ENCODE peak calls at places on chromosomes 11 and 22, in nine cellular contexts. L is mucosa of descending colon, U is ovary, G is tibial nerve, H is tibial artery, O is H1, S is GM23338, Q is choroid plexus epithelial cell, K is lung. X is an unnamed sample.

GRCh38 chr11:103091441-103091809 is 535 bp downstream of the DCUN1D5 start:
- DNase-seq in L (peak), U (peak), G (peak), H (no peak), O (no peak), S (peak), Q (peak), K (peak), X (no peak)

GRCh38 chr11:61966673-61967176 is 709 bp downstream of the FTH1 start:
- DNase-seq in L (peak), U (no peak), G (no peak), H (no peak), O (no peak), S (peak), Q (peak), K (no peak), X (no peak)

GRCh38 chr11:75593337-75593915 is 31.4 kb downstream of the SERPINH1 start:
- DNase-seq in L (no peak), U (no peak), G (no peak), H (no peak), O (no peak), S (no peak), Q (no peak), K (no peak), X (no peak)

GRCh38 chr22:42066133-42066761 is 4.4 kb downstream of the NAGA start:
- DNase-seq in L (no peak), U (peak), G (no peak), H (no peak), O (no peak), S (no peak), Q (no peak), K (no peak), X (no peak)

GRCh38 chr11:76151561-76152085 is 54.7 kb downstream of the WNT11 start:
- DNase-seq in L (peak), U (no peak), G (no peak), H (no peak), O (no peak), S (no peak), Q (no peak), K (no peak), X (no peak)

GRCh38 chr11:99535406-99535805 is 514.7 kb downstream of the CNTN5 start:
- DNase-seq in L (no peak), U (no peak), G (no peak), H (no peak), O (no peak), S (no peak), Q (no peak), K (no peak), X (no peak)

GRCh38 chr11:115707180-115707905 is 203.1 kb upstream of the CADM1 start:
- DNase-seq in L (no peak), U (no peak), G (no peak), H (no peak), O (no peak), S (no peak), Q (peak), K (peak), X (no peak)

GRCh38 chr11:111795333-111795985 is 29.3 kb upstream of the PPP2R1B start:
- DNase-seq in L (no peak), U (no peak), G (no peak), H (no peak), O (no peak), S (no peak), Q (peak), K (no peak), X (peak)

DNA sequence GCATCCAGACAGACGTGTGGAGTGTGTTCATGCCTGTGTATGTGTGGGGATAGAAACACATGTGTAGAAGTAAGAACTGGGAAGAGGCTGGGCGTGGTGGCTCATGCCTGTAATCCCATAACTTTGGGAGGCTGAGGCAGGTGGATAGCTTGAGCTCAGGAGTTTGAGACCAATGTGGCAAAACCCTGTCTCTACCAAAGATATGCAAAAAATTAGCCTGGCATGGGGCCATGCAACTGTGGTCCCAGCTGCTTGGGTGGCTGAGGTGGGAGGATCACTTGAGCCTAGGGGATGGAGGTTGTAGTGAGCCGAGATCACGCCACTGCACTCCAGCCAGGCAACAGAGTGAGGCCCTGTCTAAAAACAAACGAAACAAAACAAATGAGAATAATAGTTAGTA is 1166.6 kb downstream of the TBC1D22A start:
- DNase-seq in L (no peak), U (no peak), G (no peak), H (no peak), O (no peak), S (no peak), Q (no peak), K (no peak), X (no peak)
- H3K4me3 ChIP-seq in L (no peak), U (no peak), G (no peak), H (no peak), O (no peak), S (no peak), Q (no peak), K (no peak), X (no peak)

DNA sequence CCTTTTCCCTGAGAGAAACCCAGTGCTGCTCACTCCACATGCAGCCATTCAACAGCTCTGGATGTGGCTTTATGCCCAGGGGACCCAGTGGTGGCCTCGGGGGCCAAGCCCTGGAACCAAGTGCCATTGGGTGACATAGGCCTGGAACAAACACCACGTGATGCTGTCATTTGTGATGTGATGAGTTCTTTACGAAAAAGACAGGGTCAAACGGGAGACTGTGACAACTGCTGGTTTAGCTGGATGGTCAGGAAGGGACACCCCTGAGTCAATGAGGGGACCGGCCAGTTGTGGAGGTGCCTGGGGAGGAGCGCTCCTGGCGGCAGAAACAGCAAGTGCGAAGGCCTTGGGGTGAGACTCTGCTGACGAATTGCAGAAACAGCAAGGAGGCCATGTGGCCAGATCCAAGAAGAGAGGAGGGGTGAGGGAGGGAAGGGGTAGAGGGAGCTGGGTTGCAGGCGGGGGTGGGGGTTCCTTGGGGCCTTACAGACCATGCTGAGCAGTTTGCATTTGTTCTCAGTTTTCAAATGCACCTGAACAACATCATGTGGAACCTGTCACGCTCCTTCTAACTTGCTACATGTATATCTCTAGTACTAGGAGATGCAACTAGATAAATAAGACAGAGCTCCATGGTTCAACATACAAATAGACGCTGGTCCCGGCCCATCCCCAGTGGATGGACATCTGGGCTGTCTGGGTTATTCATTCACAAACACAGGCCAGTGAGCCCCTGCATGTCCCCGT is 56.1 kb downstream of the IGLL5 start:
- DNase-seq in L (no peak), U (no peak), G (no peak), H (no peak), O (no peak), S (peak), Q (no peak), K (no peak), X (no peak)
- TF ChIP-seq CTCF in L (no peak), U (no peak), G (no peak), H (no peak), O (peak), S (no peak), Q (no peak), K (no peak), X (no peak)

DNA sequence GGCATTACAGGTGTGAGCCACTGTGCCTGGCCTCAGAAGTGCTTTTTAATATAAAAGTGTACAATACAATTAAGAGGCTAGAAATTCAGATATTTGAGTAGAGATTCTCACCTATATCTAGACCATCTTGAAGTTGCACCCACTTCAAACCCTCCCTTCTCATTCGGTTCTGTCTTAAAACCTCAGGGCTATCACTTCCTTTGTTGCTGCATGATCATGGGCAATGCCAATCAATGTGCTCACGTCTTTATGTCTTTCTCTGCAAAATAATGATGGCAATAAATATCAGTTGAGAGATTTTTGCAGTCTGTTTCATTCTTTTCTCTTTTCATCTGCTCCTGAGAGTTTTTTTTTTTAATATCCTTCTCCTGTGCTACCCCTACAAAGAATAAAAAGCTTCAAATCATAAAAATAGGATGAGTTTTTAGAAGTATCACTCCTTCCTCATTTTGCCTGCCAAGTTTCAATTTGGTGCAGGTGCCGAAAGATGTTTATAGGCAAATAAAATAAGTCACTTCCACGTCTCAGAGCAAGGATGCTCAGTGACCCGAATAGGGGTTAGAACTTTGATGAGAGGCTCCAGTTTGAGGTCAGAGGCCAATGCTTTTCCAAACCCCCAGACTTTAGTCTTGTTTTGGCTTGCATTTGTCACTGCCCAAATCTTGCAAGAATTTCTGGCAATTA is 9.5 kb upstream of the NUP160 start:
- DNase-seq in L (no peak), U (no peak), G (no peak), H (no peak), O (no peak), S (no peak), Q (no peak), K (no peak), X (no peak)
- H3K4me3 ChIP-seq in L (no peak), U (no peak), G (no peak), H (no peak), O (no peak), S (no peak), Q (no peak), K (no peak), X (no peak)

GRCh38 chr11:68825603-68826002 is 16.1 kb downstream of the CPT1A start:
- DNase-seq in L (peak), U (no peak), G (no peak), H (no peak), O (no peak), S (peak), Q (no peak), K (no peak), X (no peak)
- TF ChIP-seq CTCF in L (peak), U (no peak), G (no peak), H (no peak), O (peak), S (peak), Q (no peak), K (no peak), X (peak)

DNA sequence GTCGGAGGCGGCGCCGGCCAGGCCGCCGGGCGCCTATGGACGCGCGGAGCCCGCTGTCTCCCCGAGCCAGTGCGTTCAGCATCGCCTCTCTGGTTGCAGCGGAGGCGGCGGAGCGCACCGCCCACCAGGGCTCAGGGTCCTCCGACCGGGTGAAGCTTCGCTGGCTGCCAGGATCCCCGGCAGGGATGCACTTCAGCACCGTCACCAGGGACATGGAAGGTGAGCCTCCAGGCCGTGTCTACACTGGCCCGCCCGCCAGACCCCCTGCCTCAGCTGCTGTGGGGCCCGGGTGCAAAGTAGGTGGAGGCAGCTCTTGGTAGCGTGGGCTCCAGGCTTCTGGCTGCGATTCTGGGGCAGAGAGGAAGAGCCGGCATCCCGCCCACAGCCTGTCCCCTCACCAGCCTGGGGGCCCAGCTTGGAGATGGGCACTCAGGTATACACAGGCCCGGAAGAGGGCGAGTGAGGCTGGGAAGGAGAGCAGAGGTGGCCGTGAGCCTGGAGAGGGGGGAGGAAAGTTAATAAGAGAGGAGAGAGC is 1.1 kb upstream of the TBX1 start:
- DNase-seq in L (no peak), U (no peak), G (no peak), H (no peak), O (no peak), S (peak), Q (no peak), K (no peak), X (no peak)
- H3K4me3 ChIP-seq in L (no peak), U (no peak), G (no peak), H (no peak), O (no peak), S (peak), Q (no peak), K (no peak), X (no peak)

GRCh38 chr22:45102896-45103420 is 60.8 kb upstream of the NUP50 start:
- DNase-seq in L (no peak), U (no peak), G (no peak), H (no peak), O (no peak), S (no peak), Q (no peak), K (no peak), X (no peak)

GRCh38 chr22:45101828-45102227 is 61.9 kb upstream of the NUP50 start:
- DNase-seq in L (no peak), U (peak), G (no peak), H (no peak), O (no peak), S (peak), Q (peak), K (peak), X (no peak)

GRCh38 chr22:45104313-45104712 is 59.4 kb upstream of the NUP50 start:
- DNase-seq in L (no peak), U (no peak), G (no peak), H (no peak), O (no peak), S (no peak), Q (no peak), K (no peak), X (no peak)

GRCh38 chr22:45105281-45105700 is 58.4 kb upstream of the NUP50 start:
- DNase-seq in L (no peak), U (no peak), G (no peak), H (no peak), O (no peak), S (no peak), Q (peak), K (no peak), X (peak)

GRCh38 chr22:45103756-45104155 is 60.0 kb upstream of the NUP50 start:
- DNase-seq in L (no peak), U (no peak), G (no peak), H (no peak), O (no peak), S (peak), Q (no peak), K (no peak), X (no peak)
- TF ChIP-seq CTCF in L (no peak), U (no peak), G (no peak), H (no peak), O (peak), S (peak), Q (peak), K (no peak), X (peak)

GRCh38 chr11:1487091-1487850 is 692 bp upstream of the MOB2 start:
- DNase-seq in L (peak), U (no peak), G (no peak), H (no peak), O (no peak), S (no peak), Q (no peak), K (no peak), X (no peak)
- H3K4me3 ChIP-seq in L (no peak), U (no peak), G (no peak), H (peak), O (no peak), S (no peak), Q (no peak), K (no peak), X (no peak)

DNA sequence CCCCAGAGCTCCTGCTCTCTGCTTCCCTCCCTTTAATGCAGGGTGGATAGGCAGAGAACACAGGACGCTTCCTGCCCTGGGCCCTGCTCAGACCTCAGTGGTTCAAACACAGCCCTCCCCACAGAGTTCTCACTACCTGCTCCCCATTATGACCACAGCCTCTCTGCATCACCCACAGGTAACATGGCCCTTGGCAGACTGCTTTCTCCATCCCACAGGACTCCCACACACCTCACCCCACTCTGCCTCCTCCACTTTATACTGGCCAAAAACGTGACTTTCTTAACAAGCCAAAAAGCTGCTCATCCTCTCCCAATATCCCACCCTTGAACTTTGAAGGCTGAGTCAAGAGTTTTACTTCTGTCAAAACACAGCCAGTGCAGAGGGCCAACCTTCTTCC is 33.8 kb downstream of the BUD13 start:
- DNase-seq in L (no peak), U (no peak), G (no peak), H (no peak), O (no peak), S (no peak), Q (no peak), K (no peak), X (no peak)
- TF ChIP-seq CTCF in L (no peak), U (no peak), G (no peak), H (no peak), O (no peak), S (no peak), Q (no peak), K (no peak), X (no peak)

GRCh38 chr22:49829044-49829719 is 1.5 kb upstream of the BRD1 start:
- DNase-seq in L (peak), U (no peak), G (no peak), H (no peak), O (no peak), S (no peak), Q (no peak), K (no peak), X (no peak)
- H3K4me3 ChIP-seq in L (no peak), U (no peak), G (no peak), H (no peak), O (no peak), S (no peak), Q (no peak), K (no peak), X (no peak)